ENCODE peak calls at places on chromosomes 4 and X, in seven cellular contexts. Y, H, W, E, P, D and I are unnamed samples.

GRCh38 chr4:28062562-28062961 is 1201.9 kb downstream of the STIM2 start:
- DNase-seq in Y (no peak), H (no peak), W (no peak), E (no peak), P (no peak), D (no peak), I (no peak)

GRCh38 chrX:68299923-68300322 is 133.4 kb downstream of the OPHN1 start:
- DNase-seq in Y (no peak), H (no peak), W (no peak), E (no peak), P (no peak), D (no peak), I (no peak)

GRCh38 chr4:76989391-76990061 is 40.0 kb downstream of the SEPTIN11 start:
- DNase-seq in Y (no peak), H (no peak), W (no peak), E (no peak), P (no peak), D (no peak), I (peak; percentile 84)

GRCh38 chr4:169142906-169143305 is 127.8 kb downstream of the SH3RF1 start:
- DNase-seq in Y (no peak), H (no peak), W (no peak), E (no peak), P (no peak), D (no peak), I (no peak)

GRCh38 chr4:140149851-140150635 is 3.9 kb downstream of the MAML3 start:
- DNase-seq in Y (peak; percentile 92), H (no peak), W (peak; percentile 80), E (peak; percentile 80), P (peak; percentile 78), D (peak; percentile 67), I (peak; percentile 63)

GRCh38 chr4:105624530-105624929 is 72.1 kb downstream of the ARHGEF38 start:
- DNase-seq in Y (no peak), H (no peak), W (peak; percentile 63), E (peak; percentile 75), P (peak; percentile 32), D (peak; percentile 44), I (no peak)

GRCh38 chr4:16582526-16582925 is 315.9 kb downstream of the LDB2 start:
- DNase-seq in Y (no peak), H (no peak), W (no peak), E (no peak), P (no peak), D (no peak), I (no peak)

GRCh38 chr4:20881658-20882057 is 181.4 kb downstream of the PACRGL start:
- DNase-seq in Y (no peak), H (no peak), W (no peak), E (no peak), P (no peak), D (no peak), I (no peak)

GRCh38 chrX:11758400-11759171 is 549 bp downstream of the MSL3 start:
- DNase-seq in Y (peak; percentile 96), H (peak; percentile 17), W (peak; percentile 89), E (peak; percentile 87), P (peak; percentile 89), D (peak; percentile 89), I (peak; percentile 89)

GRCh38 chrX:68146054-68146453 is 287.2 kb downstream of the OPHN1 start:
- DNase-seq in Y (no peak), H (no peak), W (peak; percentile 61), E (no peak), P (no peak), D (no peak), I (no peak)

DNA sequence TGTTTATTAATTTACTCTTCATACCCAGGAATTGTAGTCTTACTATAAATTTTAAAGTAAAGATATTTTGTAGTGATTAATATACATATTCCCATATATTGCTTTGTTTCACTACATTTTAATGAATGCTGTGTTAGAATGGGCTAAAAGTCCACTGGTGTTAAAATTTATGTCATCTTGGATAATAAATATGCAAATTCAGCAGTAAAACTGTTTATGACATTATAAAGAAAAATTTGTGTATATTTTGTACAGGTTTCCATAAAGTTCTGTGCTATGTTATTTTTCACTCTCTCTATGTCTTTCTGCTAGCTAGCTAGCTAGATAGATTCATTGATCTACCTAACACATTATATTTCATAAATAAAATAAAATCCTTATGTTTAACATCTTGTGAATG is 1071.2 kb downstream of the FAT4 start:
- DNase-seq in Y (no peak), H (no peak), W (no peak), E (no peak), P (no peak), D (no peak), I (no peak)
- H3K27ac ChIP-seq in Y (no peak overlapping the region), H (no peak overlapping the region), W (no peak overlapping the region), E (no peak overlapping the region), P (no peak overlapping the region), D (no peak overlapping the region), I (no peak overlapping the region)

DNA sequence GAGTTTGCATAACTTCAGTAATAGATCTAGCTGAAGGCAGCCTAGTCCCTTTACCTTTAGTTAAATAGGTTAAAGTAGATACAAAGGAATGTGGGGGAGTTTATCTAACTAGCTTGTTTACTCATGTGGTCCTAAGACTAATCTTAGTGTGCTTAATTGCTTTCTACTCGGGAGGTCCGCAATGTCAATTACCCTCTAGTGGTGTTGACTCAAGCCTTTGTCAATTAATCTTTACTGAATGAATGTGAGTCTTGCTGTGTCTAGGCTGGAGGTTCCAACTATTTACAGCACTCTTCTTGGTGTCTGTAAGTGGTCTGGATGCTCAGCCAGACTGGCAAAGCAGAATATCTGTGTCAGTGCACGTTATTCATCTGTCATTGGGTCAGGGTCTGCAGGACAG is 17.9 kb upstream of the YTHDC1 start:
- DNase-seq in Y (no peak), H (no peak), W (no peak), E (no peak), P (no peak), D (no peak), I (no peak)
- H3K4me3 ChIP-seq in Y (no peak overlapping the region), H (no peak overlapping the region), W (no peak overlapping the region), E (no peak overlapping the region), P (no peak overlapping the region), D (no peak overlapping the region), I (no peak overlapping the region)

DNA sequence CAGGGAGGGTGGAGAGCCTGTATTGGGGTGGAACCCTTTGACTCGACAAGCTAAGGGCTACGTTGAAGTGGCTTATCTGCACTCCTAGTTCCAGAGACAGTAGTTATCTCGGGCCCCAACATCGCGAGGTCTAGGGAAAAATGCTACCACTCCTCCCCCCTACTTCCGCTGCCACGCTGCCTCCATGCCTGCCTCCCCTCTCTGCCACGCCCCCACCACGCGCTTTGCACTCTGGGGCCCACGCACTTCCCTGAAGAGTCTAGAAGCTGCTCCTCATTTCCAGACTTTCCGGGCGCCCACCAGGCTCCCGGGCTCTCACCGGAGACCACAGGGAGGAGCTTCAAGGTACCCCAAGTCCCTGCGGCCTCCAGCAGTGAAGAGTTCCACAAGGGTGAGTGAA is at the start of gene PASD1:
- DNase-seq in Y (no peak), H (no peak), W (no peak), E (no peak), P (no peak), D (no peak), I (no peak)
- H3K27me3 ChIP-seq in Y (no peaks in the 10 kb centered on the region), H (no peaks in the 10 kb centered on the region), W (no peaks in the 10 kb centered on the region), E (no peaks in the 10 kb centered on the region), P (no peaks in the 10 kb centered on the region), D (no peaks in the 10 kb centered on the region), I (no peaks in the 10 kb centered on the region)

DNA sequence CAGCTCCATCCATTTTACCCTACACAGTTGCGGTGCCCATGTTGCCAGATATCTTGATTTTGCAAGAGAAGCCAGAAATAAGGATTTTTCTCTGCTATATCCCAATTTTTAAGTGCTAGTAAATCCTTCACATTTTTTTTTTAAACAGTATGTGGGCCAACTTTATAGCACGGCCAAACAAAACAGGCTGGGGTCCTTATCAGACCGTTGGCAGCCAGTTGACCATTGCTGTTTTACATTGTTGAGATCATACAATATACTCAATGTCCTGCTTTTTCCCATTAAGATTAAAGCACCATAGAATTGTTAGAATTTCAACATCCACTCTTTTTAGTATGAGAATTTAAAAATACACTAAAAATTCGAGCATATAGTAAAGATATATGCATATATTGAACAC is 150.9 kb downstream of the SPCS3 start:
- DNase-seq in Y (no peak), H (no peak), W (no peak), E (no peak), P (no peak), D (no peak), I (no peak)
- H3K27ac ChIP-seq in Y (no peak overlapping the region), H (no peak overlapping the region), W (no peak overlapping the region), E (no peak overlapping the region), P (no peak overlapping the region), D (no peak overlapping the region), I (no peak overlapping the region)

GRCh38 chr4:17781831-17782287 is 438 bp upstream of the FAM184B start:
- DNase-seq in Y (no peak), H (no peak), W (peak; percentile 20), E (no peak), P (no peak), D (no peak), I (no peak)
- H3K4me3 ChIP-seq in Y (peak overlapping the region; percentile 35), H (peak overlapping the region; percentile 44), W (peak overlapping the region; percentile 76), E (no peak overlapping the region), P (no peak overlapping the region), D (peak overlapping the region; percentile 69), I (no peak overlapping the region)